ENCODE peak calls at places on chromosomes 11 and 22, in four cellular contexts. B is endothelial cell, J is HL-60, I is OCI-LY7. O is an unnamed sample.

GRCh38 chr11:66015094-66015881 is 3.5 kb downstream of the CST6 start:
- DNase-seq in B (no peak), J (no peak), I (no peak), O (no peak)

GRCh38 chr11:8808226-8808585 is 102.8 kb upstream of the AKIP1 start:
- DNase-seq in B (no peak), J (no peak), I (no peak), O (no peak)

GRCh38 chr11:64916040-64916847 is 765 bp downstream of the ATG2A start:
- DNase-seq in B (peak), J (peak), I (peak), O (peak)

GRCh38 chr11:2461253-2462091 is 16.7 kb downstream of the KCNQ1 start:
- DNase-seq in B (no peak), J (no peak), I (no peak), O (no peak)

GRCh38 chr11:122786896-122787295 is 51.4 kb upstream of the CRTAM start:
- DNase-seq in B (no peak), J (no peak), I (no peak), O (no peak)

GRCh38 chr11:130087294-130087926 is 17.7 kb downstream of the APLP2 start:
- DNase-seq in B (no peak), J (no peak), I (no peak), O (no peak)

GRCh38 chr11:92409956-92410355 is 185.3 kb downstream of the FAT3 start:
- DNase-seq in B (no peak), J (no peak), I (no peak), O (no peak)

GRCh38 chr11:17531818-17532131 is 12.4 kb downstream of the USH1C start:
- DNase-seq in B (no peak), J (no peak), I (no peak), O (no peak)

GRCh38 chr11:2590951-2591754 is 108.6 kb downstream of the KCNQ1OT1 start:
- DNase-seq in B (no peak), J (no peak), I (no peak), O (no peak)

GRCh38 chr11:7353100-7353499 is 101.4 kb downstream of the SYT9 start:
- DNase-seq in B (peak), J (peak), I (peak), O (peak)

GRCh38 chr11:77071671-77072605 is 5.2 kb downstream of the CAPN5 start:
- DNase-seq in B (no peak), J (peak), I (no peak), O (no peak)

GRCh38 chr11:69501121-69501489 is 19.6 kb downstream of the LINC01488 start:
- DNase-seq in B (no peak), J (no peak), I (no peak), O (no peak)

GRCh38 chr11:63920126-63920869 is 3.3 kb upstream of the RCOR2 start:
- DNase-seq in B (peak), J (no peak), I (no peak), O (peak)

GRCh38 chr22:47293368-47294221 is 531.1 kb downstream of the TBC1D22A start:
- DNase-seq in B (no peak), J (no peak), I (no peak), O (no peak)

GRCh38 chr11:1054143-1055108 is 17.9 kb upstream of the MUC6 start:
- DNase-seq in B (no peak), J (no peak), I (no peak), O (peak)

GRCh38 chr22:20135265-20135664 is 3.7 kb downstream of the ZDHHC8 start:
- DNase-seq in B (no peak), J (no peak), I (no peak), O (no peak)

GRCh38 chr11:9208726-9209501 is 56.2 kb downstream of the DENND5A start:
- DNase-seq in B (no peak), J (no peak), I (peak), O (no peak)

GRCh38 chr11:96013459-96014213 is 89.7 kb upstream of the MTMR2 start:
- DNase-seq in B (no peak), J (no peak), I (peak), O (no peak)

GRCh38 chr11:90493379-90493778 is 270.5 kb upstream of the CHORDC1 start:
- DNase-seq in B (no peak), J (no peak), I (no peak), O (no peak)

GRCh38 chr11:4191031-4191571 is 96.5 kb downstream of the RRM1 start:
- DNase-seq in B (no peak), J (no peak), I (no peak), O (no peak)

GRCh38 chr22:29073618-29074275 is 912 bp downstream of the KREMEN1 start:
- DNase-seq in B (peak), J (no peak), I (no peak), O (peak)

GRCh38 chr11:11155962-11156815 is 196.9 kb downstream of the CSNK2A3 start:
- DNase-seq in B (peak), J (no peak), I (peak), O (peak)

GRCh38 chr11:11152877-11153276 is 200.2 kb downstream of the CSNK2A3 start:
- DNase-seq in B (no peak), J (no peak), I (no peak), O (no peak)

GRCh38 chr11:11157201-11157600 is 195.8 kb downstream of the CSNK2A3 start:
- DNase-seq in B (peak), J (peak), I (peak), O (peak)
- TF ChIP-seq CTCF in B (peak), J (peak), I (peak), O (peak)

GRCh38 chr11:116840224-116840745 is 2.9 kb upstream of the APOA1 start:
- DNase-seq in B (no peak), J (peak), I (peak), O (no peak)
- TF ChIP-seq CTCF in B (no peak), J (no peak), I (peak), O (no peak)

GRCh38 chr22:37777122-37777687 is 30.5 kb upstream of the GCAT start:
- DNase-seq in B (no peak), J (no peak), I (peak), O (peak)

GRCh38 chr22:37778370-37779009 is 29.2 kb upstream of the GCAT start:
- DNase-seq in B (no peak), J (no peak), I (no peak), O (no peak)

GRCh38 chr22:37781434-37782059 is 26.2 kb upstream of the GCAT start:
- DNase-seq in B (no peak), J (peak), I (peak), O (no peak)

GRCh38 chr22:37784829-37785495 is 22.8 kb upstream of the GCAT start:
- DNase-seq in B (no peak), J (no peak), I (no peak), O (no peak)

DNA sequence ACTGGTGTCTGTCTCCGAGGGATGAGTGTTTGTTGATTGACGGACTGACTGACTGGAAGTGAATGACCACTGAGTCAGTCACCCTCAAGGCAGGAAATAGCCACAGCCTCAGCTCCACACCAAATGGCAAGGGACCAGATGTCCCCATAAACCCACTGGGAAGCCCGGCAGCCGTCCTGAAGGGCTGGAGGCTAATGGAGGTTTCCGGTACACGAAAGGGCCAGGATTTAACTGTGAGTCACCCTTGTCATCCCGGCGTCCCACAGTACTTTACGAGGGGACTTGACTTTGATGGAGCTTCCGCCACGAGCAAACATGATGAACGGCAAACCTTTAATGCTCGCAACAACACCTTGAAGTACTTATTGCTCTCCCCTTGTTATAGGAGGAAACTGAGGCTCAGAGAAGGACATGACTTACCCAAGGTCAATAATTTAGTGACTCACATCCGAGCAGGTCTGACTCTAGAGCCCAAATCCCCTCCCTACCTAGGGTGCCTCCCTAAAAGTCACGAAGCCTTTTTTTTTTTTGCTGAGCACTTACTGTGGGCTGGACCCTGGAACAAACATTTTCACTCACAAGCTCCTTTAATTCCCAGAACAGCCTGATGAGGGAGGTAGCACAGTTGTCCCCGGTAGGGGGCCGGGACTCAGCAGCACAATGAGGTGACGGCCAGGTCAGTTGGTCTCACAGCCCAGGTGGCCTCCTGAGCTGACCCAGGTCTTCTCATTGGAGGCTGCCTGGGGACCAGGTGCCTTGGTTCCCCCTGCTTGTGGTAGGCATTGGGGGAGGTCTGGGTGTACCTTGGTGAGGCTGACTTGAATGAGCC is 25.2 kb upstream of the GCAT start:
- DNase-seq in B (no peak), J (no peak), I (no peak), O (no peak)
- TF ChIP-seq CTCF in B (no peak), J (no peak), I (peak), O (no peak)

GRCh38 chr11:6206456-6207180 is 1.3 kb downstream of the C11orf42 start:
- DNase-seq in B (no peak), J (no peak), I (no peak), O (no peak)

GRCh38 chr11:6203327-6203726 is 2.0 kb upstream of the C11orf42 start:
- DNase-seq in B (no peak), J (no peak), I (no peak), O (no peak)

GRCh38 chr11:6204708-6205107 is 649 bp upstream of the C11orf42 start:
- DNase-seq in B (no peak), J (peak), I (no peak), O (no peak)

GRCh38 chr11:6202036-6202435 is 3.0 kb downstream of the OR52W1 start:
- DNase-seq in B (no peak), J (no peak), I (no peak), O (no peak)

DNA sequence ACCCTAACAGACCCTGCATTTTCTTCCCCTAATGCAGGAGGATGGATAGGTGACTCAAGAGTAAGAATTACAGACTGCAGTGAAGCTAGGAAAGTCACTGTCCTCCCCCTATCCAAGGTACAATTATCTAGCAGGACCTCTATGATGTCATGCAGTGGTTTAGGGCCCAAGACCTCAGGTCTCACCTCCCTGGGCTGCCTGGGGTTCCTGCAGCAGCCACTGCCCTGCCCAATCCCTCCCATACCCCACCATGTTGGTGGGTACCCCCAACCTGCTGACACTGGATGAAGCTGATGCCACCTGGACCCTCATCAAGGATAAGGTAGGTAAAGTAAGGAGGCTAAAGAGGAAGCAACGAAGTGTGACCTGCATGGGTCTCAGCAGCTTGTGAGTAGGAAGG is at the start of gene C11orf42:
- DNase-seq in B (no peak), J (no peak), I (no peak), O (no peak)
- TF ChIP-seq CTCF in B (no peak), J (no peak), I (no peak), O (no peak)

GRCh38 chr11:11514246-11514645 is 107.6 kb downstream of the GALNT18 start:
- DNase-seq in B (no peak), J (no peak), I (no peak), O (no peak)
- TF ChIP-seq CTCF in B (no peak), J (no peak), I (no peak), O (no peak)

DNA sequence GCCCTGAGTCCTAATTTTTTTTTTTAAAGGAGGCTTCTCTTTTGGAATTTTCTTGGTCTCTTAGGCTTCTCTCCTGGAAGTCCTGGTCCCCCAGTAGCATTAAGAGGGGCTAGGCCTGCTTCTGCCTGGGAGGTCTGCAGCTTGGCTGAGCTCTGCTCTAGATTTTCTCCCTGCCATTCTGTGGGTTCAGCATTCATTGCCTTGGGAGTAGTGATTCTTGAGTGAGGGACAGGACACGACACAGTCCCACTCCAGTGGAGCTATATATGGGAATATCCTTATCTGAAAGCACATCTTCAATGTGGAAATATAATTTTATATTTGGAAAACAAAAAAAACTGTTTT is 3.7 kb downstream of the IGSF22 start:
- DNase-seq in B (no peak), J (no peak), I (no peak), O (no peak)
- TF ChIP-seq CTCF in B (no peak), J (no peak), I (peak), O (peak)

GRCh38 chr11:70796601-70797000 is 398.3 kb downstream of the CTTN start:
- DNase-seq in B (no peak), J (no peak), I (no peak), O (no peak)
- TF ChIP-seq CTCF in B (peak), J (no peak), I (peak), O (no peak)

O was measured in nephron progenitor cell.